ENCODE peak calls at places on chromosomes 12 and 14, in ten cellular contexts. I, W, Z, Q, H, T, J, Y, M and L are unnamed samples.
A peak's percentile ranks its signal among the peaks of the same experiment; 100 is the strongest.

GRCh38 chr14:96153003-96153402 is 51.6 kb upstream of the BDKRB2 start:
- DNase-seq in I (no peak), W (no peak), Z (no peak), Q (no peak), H (no peak), T (no peak), J (no peak), Y (no peak), M (no peak), L (no peak)

GRCh38 chr12:128381537-128381936 is 114.6 kb downstream of the TMEM132C start:
- DNase-seq in I (no peak), W (no peak), Z (no peak), Q (no peak), H (peak; percentile 81), T (no peak), J (no peak), Y (no peak), M (no peak), L (no peak)

GRCh38 chr14:95255487-95255886 is 64.2 kb downstream of the CLMN start:
- DNase-seq in I (no peak), W (peak; percentile 96), Z (peak; percentile 80), Q (peak; percentile 83), H (peak; percentile 78), T (peak; percentile 1), J (peak; percentile 33), Y (no peak), M (no peak), L (peak; percentile 45)

GRCh38 chr12:69042970-69043369 is 110.0 kb upstream of the CPM start:
- DNase-seq in I (no peak), W (no peak), Z (no peak), Q (no peak), H (no peak), T (no peak), J (no peak), Y (peak; percentile 15), M (no peak), L (no peak)

GRCh38 chr12:75870878-75871277 is 160.7 kb downstream of the PHLDA1 start:
- DNase-seq in I (no peak), W (no peak), Z (no peak), Q (no peak), H (no peak), T (peak; percentile 61), J (no peak), Y (no peak), M (no peak), L (no peak)

GRCh38 chr12:132024758-132025157 is 75.0 kb downstream of the EP400 start:
- DNase-seq in I (no peak), W (no peak), Z (no peak), Q (no peak), H (no peak), T (no peak), J (no peak), Y (peak; percentile 20), M (no peak), L (no peak)

GRCh38 chr12:98595152-98595988 is 1.9 kb downstream of the SLC25A3 start:
- DNase-seq in I (peak; percentile 48), W (no peak), Z (no peak), Q (no peak), H (no peak), T (peak; percentile 79), J (no peak), Y (no peak), M (no peak), L (no peak)

GRCh38 chr14:51614707-51615106 is 37.0 kb upstream of the FRMD6 start:
- DNase-seq in I (no peak), W (no peak), Z (no peak), Q (no peak), H (no peak), T (peak; percentile 55), J (no peak), Y (no peak), M (no peak), L (no peak)

GRCh38 chr12:102689701-102690100 is 209.3 kb upstream of the IGF1 start:
- DNase-seq in I (no peak), W (no peak), Z (no peak), Q (no peak), H (no peak), T (no peak), J (no peak), Y (no peak), M (no peak), L (no peak)

GRCh38 chr12:52521581-52522266 is 1.5 kb upstream of the KRT5 start:
- DNase-seq in I (no peak), W (peak; percentile 6), Z (no peak), Q (no peak), H (no peak), T (no peak), J (no peak), Y (no peak), M (no peak), L (no peak)

GRCh38 chr14:65002586-65003210 is 16.0 kb downstream of the FNTB start:
- DNase-seq in I (no peak), W (no peak), Z (no peak), Q (no peak), H (no peak), T (peak; percentile 48), J (no peak), Y (no peak), M (no peak), L (no peak)

GRCh38 chr12:77202457-77203060 is 137.2 kb upstream of the E2F7 start:
- DNase-seq in I (no peak), W (no peak), Z (no peak), Q (no peak), H (no peak), T (no peak), J (no peak), Y (no peak), M (no peak), L (no peak)

GRCh38 chr12:7130537-7130790 is 293 bp downstream of the CLSTN3 start:
- DNase-seq in I (no peak), W (no peak), Z (no peak), Q (no peak), H (no peak), T (no peak), J (no peak), Y (peak; percentile 83), M (no peak), L (no peak)

GRCh38 chr14:55756078-55756477 is 176.1 kb downstream of the KTN1 start:
- DNase-seq in I (no peak), W (no peak), Z (no peak), Q (no peak), H (no peak), T (no peak), J (no peak), Y (no peak), M (no peak), L (no peak)

GRCh38 chr12:124006582-124007170 is 33.7 kb downstream of the ZNF664 start:
- DNase-seq in I (no peak), W (no peak), Z (no peak), Q (no peak), H (no peak), T (no peak), J (no peak), Y (no peak), M (no peak), L (no peak)

GRCh38 chr12:78062781-78063180 is 232.1 kb downstream of the NAV3 start:
- DNase-seq in I (no peak), W (no peak), Z (no peak), Q (peak; percentile 10), H (no peak), T (peak; percentile 83), J (no peak), Y (no peak), M (no peak), L (no peak)

GRCh38 chr14:89609701-89610100 is 192.7 kb upstream of the FOXN3 start:
- DNase-seq in I (no peak), W (no peak), Z (no peak), Q (no peak), H (no peak), T (no peak), J (no peak), Y (peak; percentile 77), M (no peak), L (no peak)

GRCh38 chr12:110223777-110224378 is 57.2 kb upstream of the ATP2A2 start:
- DNase-seq in I (no peak), W (no peak), Z (no peak), Q (peak; percentile 91), H (no peak), T (peak; percentile 54), J (no peak), Y (no peak), M (no peak), L (no peak)

GRCh38 chr14:67940894-67941455 is 121.4 kb downstream of the RAD51B start:
- DNase-seq in I (no peak), W (no peak), Z (no peak), Q (peak; percentile 19), H (peak; percentile 44), T (peak; percentile 83), J (peak; percentile 33), Y (no peak), M (no peak), L (no peak)
- H3K4me3 ChIP-seq in I (no peak overlapping the region), W (no peak overlapping the region), Z (no peak overlapping the region), Q (no peak overlapping the region), H (peak overlapping the region; percentile 21), T (no peak overlapping the region), J (no peak overlapping the region), Y (no peak overlapping the region), M (no peak overlapping the region), L (no peak overlapping the region)

DNA sequence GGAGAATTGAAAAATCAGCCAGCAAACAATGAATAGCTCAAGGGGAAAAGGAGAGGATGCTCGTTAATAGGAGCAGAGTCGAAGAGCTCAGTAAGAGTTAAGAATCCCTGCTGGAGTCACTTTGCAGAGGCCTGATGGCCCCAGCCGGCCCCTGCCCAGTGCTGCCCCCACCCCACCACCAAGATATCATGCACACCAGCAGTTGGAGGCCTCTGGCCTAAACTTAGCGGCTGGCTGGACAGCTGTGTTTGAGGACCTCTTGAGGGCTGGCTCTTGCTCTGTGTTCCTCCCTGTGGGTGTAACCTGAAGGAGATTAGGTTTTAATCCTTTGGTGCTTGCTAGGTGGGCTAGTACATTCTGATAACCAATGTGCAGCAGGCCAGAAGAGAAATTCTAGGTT is 142.0 kb downstream of the PLXNC1 start:
- DNase-seq in I (no peak), W (no peak), Z (no peak), Q (no peak), H (peak; percentile 65), T (no peak), J (no peak), Y (peak; percentile 56), M (no peak), L (no peak)
- H3K27ac ChIP-seq in I (no peak overlapping the region), W (no peak overlapping the region), Z (peak overlapping the region; percentile 61), Q (no peak overlapping the region), H (peak overlapping the region; percentile 14), T (peak overlapping the region; percentile 70), J (no peak overlapping the region), Y (peak overlapping the region; percentile 37), M (peak overlapping the region; percentile 1), L (peak overlapping the region; percentile 82)

GRCh38 chr12:49961111-49961922 is at the start of gene AQP5:
- DNase-seq in I (no peak), W (no peak), Z (no peak), Q (no peak), H (peak; percentile 64), T (no peak), J (no peak), Y (peak; percentile 88), M (no peak), L (no peak)
- H3K4me3 ChIP-seq in I (no peak within 1 kb of the TSS), W (peak within 1 kb of the TSS; percentile 17), Z (peak within 1 kb of the TSS; percentile 52), Q (no peak within 1 kb of the TSS), H (peak within 1 kb of the TSS; percentile 41), T (no peak within 1 kb of the TSS), J (peak within 1 kb of the TSS; percentile 0), Y (no peak within 1 kb of the TSS), M (peak within 1 kb of the TSS; percentile 67), L (peak within 1 kb of the TSS; percentile 44)

DNA sequence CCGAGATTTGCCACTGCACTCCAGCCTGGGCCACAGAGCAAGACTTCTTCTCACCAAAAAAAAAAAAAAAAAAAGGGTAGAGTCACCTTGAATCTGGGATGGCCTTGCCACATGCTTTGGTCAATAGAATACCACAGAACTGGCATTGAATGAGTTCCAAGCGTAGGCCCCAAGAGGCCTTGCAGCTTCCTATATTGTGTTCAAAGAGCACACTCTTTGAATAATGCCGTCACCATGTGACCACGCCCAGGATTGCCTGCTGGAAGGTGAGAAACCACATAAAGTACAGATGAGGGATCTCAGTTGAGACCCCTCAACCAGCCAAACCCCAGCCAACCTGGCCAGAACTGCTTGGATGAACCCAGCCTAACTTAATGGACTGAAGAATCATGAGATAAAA is 239.2 kb upstream of the AMIGO2 start:
- DNase-seq in I (peak; percentile 44), W (no peak), Z (no peak), Q (no peak), H (no peak), T (no peak), J (no peak), Y (no peak), M (no peak), L (no peak)
- H3K27ac ChIP-seq in I (no peak overlapping the region), W (no peak overlapping the region), Z (no peak overlapping the region), Q (no peak overlapping the region), H (no peak overlapping the region), T (no peak overlapping the region), J (no peak overlapping the region), Y (no peak overlapping the region), M (no peak overlapping the region), L (no peak overlapping the region)